ENCODE peak calls at places on chromosomes 1 and 21, in four cellular contexts. G is ovary, C is cardiac muscle cell, D is kidney. L is an unnamed sample.

GRCh38 chr1:40059292-40059959 is 18.9 kb downstream of the CAP1 start:
- DNase-seq in D (no peak), G (no peak), C (peak), L (no peak)

GRCh38 chr1:92087542-92087941 is 7.4 kb downstream of the BTBD8 start:
- DNase-seq in C (peak), G (no peak), D (no peak), L (no peak)

GRCh38 chr1:17671741-17672140 is 83.4 kb upstream of the ACTL8 start:
- DNase-seq in C (no peak), D (no peak), G (no peak), L (no peak)

GRCh38 chr1:1872329-1872994 is 18.4 kb downstream of the GNB1 start:
- DNase-seq in C (no peak), G (no peak), D (no peak), L (peak)

GRCh38 chr1:177216587-177217202 is 45.9 kb downstream of the BRINP2 start:
- DNase-seq in C (no peak), D (no peak), G (no peak), L (no peak)

GRCh38 chr1:46180082-46180616 is 3.9 kb upstream of the P3R3URF start:
- DNase-seq in C (no peak), D (peak), G (no peak), L (no peak)

GRCh38 chr1:170126691-170127090 is 19.1 kb upstream of the NTMT2 start:
- DNase-seq in G (no peak), C (peak), D (no peak), L (peak)

GRCh38 chr1:109213824-109214693 is at the start of gene SARS1:
- DNase-seq in C (peak), D (peak), G (peak), L (peak)

GRCh38 chr1:95022527-95022926 is 50.2 kb downstream of the ALG14 start:
- DNase-seq in D (no peak), G (no peak), C (no peak), L (no peak)

GRCh38 chr21:34595457-34595856 is 19.5 kb downstream of the RCAN1 start:
- DNase-seq in G (no peak), D (no peak), C (no peak), L (no peak)

GRCh38 chr1:167482184-167482583 is 36.1 kb downstream of the CD247 start:
- DNase-seq in C (no peak), G (no peak), D (no peak), L (no peak)

GRCh38 chr1:27993241-27993640 is 33.5 kb downstream of the XKR8 start:
- DNase-seq in G (no peak), C (peak), D (no peak), L (no peak)

GRCh38 chr21:26405735-26406361 is 167.2 kb downstream of the CYYR1 start:
- DNase-seq in G (no peak), D (no peak), C (peak), L (peak)

GRCh38 chr1:163166886-163167555 is 35.7 kb downstream of the RGS5 start:
- DNase-seq in C (no peak), G (no peak), D (no peak), L (no peak)

GRCh38 chr1:158527190-158527815 is 26.9 kb downstream of the OR6Y1 start:
- DNase-seq in C (peak), D (no peak), G (no peak), L (no peak)

GRCh38 chr1:56360021-56360420 is 219.3 kb downstream of the PLPP3 start:
- DNase-seq in C (no peak), D (no peak), G (no peak), L (peak)

GRCh38 chr1:2351723-2352122 is 39.6 kb downstream of the MORN1 start:
- DNase-seq in C (no peak), D (peak), G (no peak), L (peak)

GRCh38 chr21:44293551-44294231 is 6.2 kb upstream of the PFKL start:
- DNase-seq in D (peak), C (no peak), G (no peak), L (no peak)

GRCh38 chr1:185450123-185450788 is 133.2 kb upstream of the IVNS1ABP start:
- DNase-seq in C (no peak), D (no peak), G (no peak), L (no peak)

GRCh38 chr1:220450927-220451326 is 77.0 kb upstream of the MARK1 start:
- DNase-seq in G (no peak), D (no peak), C (no peak), L (no peak)

GRCh38 chr1:220453371-220453770 is 74.6 kb upstream of the MARK1 start:
- DNase-seq in G (no peak), D (no peak), C (no peak), L (no peak)

GRCh38 chr1:220455559-220455958 is 72.4 kb upstream of the MARK1 start:
- DNase-seq in C (no peak), D (no peak), G (no peak), L (no peak)

GRCh38 chr1:220451541-220451940 is 76.4 kb upstream of the MARK1 start:
- DNase-seq in D (no peak), G (no peak), C (no peak), L (no peak)

DNA sequence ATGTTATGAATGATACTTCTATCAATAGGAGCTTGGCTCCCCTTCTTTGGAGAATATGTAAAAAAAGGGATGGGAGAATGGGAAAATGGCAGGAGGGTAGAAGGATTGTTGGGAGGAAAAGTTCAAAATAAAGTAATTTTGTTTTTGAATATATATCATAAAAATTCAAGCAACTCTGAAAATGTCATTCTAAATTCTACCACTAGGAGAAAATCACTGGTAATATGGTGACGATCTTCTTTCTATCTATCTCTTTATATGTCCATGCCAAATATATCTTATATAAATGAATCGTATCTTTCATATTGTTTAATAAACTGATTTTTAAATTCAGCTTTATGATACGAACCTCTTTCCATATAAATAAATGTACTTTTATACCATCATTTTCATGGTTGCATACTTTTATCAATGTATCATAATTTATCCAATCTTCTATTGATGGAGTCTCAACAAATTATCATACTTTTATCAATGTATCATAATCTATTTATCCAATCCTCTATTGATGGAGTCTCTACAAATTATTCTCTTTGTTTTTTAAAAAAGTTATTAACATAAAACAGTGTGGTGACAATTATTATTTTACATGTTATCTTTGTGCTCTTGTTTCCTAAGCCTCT is 73.7 kb upstream of the MARK1 start:
- DNase-seq in C (no peak), D (no peak), G (no peak), L (no peak)
- TF ChIP-seq CTCF in C (no peak), D (no peak), G (no peak), L (peak)

GRCh38 chr1:212621830-212622315 is 13.3 kb downstream of the ATF3 start:
- DNase-seq in D (no peak), C (no peak), G (no peak), L (no peak)

GRCh38 chr1:212621043-212621829 is 12.7 kb downstream of the ATF3 start:
- DNase-seq in D (no peak), C (no peak), G (no peak), L (no peak)

GRCh38 chr1:212618466-212619210 is 10.1 kb downstream of the ATF3 start:
- DNase-seq in C (no peak), D (no peak), G (no peak), L (peak)

GRCh38 chr1:212622467-212622866 is 13.9 kb downstream of the ATF3 start:
- DNase-seq in D (no peak), C (no peak), G (no peak), L (no peak)

GRCh38 chr1:212620293-212620692 is 11.7 kb downstream of the ATF3 start:
- DNase-seq in D (no peak), G (no peak), C (no peak), L (no peak)
- H3K27ac ChIP-seq in D (no peak), G (no peak), C (no peak), L (no peak)

DNA sequence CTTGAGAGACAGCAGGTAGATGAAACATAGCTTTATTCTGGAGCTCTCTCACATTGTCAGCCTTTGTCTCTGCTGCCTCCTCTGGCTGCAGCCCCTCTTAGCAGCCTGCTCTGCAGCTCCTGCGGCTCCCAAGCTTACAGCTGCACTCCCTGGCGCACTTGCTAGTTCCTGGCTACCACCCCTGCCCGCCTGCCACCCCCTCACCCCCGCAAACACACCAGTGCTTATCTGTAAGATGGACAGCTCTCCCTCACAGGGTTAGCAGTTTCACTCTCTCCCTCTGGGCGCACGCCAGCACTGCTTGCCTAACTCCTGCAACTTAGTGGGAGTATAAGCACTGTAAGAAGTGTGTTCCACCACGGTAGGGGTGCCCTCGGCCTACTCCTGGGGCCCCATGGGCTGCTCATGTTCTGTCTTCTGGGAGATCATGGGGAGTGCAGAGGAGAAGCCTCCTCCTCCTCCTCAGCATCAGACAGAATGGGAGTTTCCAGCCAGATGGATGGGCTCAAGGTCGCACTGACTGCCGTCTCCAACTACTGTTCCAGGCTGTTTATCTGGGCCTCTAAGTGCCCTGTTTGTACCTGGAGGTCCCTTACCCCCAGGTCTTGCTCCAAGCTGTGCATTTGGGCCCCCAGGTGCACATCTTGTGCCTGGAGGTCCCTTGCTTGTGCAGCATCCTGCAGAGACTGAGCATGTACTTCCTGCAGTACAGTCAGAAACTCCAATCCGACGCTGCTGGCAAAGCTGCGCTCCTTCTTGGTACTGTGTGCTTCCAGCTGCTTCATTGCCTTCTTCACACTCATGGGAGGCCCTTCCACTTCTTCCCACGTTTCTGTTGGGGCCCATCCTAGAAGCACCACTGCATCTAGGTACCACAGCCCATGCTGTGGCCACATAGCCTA is 1388.1 kb downstream of the AMY1C start:
- DNase-seq in D (no peak), C (no peak), G (peak), L (no peak)
- TF ChIP-seq CTCF in D (no peak), C (no peak), G (no peak), L (no peak)

DNA sequence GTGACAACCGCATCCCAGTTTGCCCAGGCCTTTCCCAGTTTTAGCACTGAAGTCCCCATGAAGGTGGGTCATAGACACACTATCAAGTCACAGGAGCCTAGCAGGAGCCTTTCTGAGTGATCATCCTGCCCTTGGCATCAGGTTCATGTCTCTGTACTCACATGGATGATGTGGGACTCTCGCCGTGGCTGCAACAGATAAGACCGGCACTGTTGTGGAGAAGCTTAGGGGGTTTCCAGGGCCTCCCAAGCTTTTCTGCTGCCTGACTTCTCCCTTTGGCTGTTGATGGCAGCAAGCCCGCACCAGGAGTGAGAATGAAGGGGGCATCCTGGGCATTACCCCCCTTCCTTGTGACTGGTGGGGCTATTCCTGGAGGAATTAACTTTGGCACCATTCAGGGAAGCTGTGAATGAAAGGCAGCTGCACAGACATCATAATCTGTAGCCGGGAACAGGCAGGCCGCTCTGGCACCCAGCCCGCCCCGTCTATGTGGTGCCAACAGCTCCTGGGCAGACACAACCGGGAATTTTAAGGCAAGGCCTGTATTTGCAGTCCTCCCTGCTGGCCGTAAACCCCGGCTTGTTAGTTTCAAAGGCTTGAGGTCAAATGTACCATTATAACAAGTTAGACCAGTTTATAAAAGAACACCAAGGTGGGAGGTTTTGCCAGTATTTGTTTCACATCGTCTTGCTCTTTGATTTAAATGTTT is 148.7 kb downstream of the HUNK start:
- DNase-seq in C (peak), D (no peak), G (no peak), L (peak)
- H3K27ac ChIP-seq in C (no peak), D (no peak), G (no peak), L (no peak)

GRCh38 chr1:31725134-31725533 is 21.3 kb upstream of the COL16A1 start:
- DNase-seq in C (no peak), D (no peak), G (no peak), L (peak)
- TF ChIP-seq CTCF in C (no peak), D (no peak), G (no peak), L (no peak)

DNA sequence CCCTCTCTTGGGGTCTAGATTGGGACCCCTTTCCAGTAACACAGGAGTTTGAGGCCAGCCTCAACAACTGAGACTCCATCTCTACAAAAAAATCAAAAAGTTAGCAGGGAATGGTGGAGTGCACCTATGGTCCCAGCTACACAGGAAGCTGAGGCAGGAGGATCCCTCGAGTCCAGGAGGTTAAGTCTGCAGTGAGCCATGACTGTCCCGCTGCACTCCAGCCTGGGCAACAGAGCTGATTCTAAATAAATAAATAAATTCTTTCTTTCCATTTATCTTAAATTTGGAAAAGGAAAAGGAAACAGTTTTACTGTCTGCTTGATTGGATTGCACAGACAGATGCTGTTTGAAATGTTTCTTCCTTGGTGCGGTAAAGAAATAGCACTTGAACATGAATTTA is 36.8 kb upstream of the ZNF496 start:
- DNase-seq in D (no peak), G (no peak), C (no peak), L (no peak)
- H3K27ac ChIP-seq in D (no peak), G (no peak), C (no peak), L (no peak)

GRCh38 chr1:154802336-154803003 is 67.6 kb downstream of the KCNN3 start:
- DNase-seq in C (no peak), D (no peak), G (no peak), L (no peak)

GRCh38 chr1:154801612-154802011 is 68.5 kb downstream of the KCNN3 start:
- DNase-seq in G (no peak), C (no peak), D (no peak), L (no peak)

GRCh38 chr1:154807048-154807591 is 63.0 kb downstream of the KCNN3 start:
- DNase-seq in D (no peak), G (no peak), C (no peak), L (no peak)

GRCh38 chr1:154806333-154806732 is 63.7 kb downstream of the KCNN3 start:
- DNase-seq in D (no peak), C (no peak), G (no peak), L (no peak)

DNA sequence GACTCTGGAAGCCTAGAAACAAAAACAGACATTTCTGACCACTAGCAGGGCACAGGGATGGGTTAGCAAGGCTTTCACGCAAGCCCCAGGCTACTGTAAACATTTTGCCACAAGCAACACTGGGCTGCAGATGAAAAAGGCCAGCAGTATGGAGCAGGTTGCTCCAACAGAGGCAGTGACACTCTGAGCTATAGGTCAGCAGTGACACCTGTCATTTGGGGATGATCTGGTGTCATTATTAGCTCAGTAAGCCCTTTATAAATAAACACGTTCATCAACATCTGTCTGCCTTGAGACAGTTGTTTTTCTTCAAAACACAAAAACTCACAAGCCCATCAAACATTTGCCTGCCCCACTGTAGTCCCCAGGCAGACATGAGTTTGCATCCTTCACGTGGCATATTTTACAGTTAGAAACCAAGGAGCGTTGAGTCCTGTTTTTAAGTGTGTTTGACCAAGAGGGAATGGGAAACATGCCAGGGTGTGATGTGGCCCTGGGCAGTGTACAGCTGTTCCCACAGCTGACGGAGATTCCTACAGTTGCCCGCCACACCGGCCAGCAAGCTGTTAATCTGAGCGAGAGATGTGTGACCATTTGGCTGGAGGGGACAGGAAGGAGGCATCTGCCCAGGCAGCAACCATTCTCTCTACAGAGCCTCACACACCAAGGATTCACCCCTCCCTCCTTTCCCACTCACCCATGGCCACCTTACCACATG is 66.7 kb downstream of the KCNN3 start:
- DNase-seq in D (no peak), G (no peak), C (no peak), L (no peak)
- TF ChIP-seq CTCF in D (no peak), G (no peak), C (no peak), L (no peak)

GRCh38 chr21:42648606-42649005 is 4.8 kb upstream of the PDE9A start:
- DNase-seq in G (no peak), D (peak), C (no peak), L (peak)
- H3K27ac ChIP-seq in G (no peak), D (no peak), C (no peak), L (no peak)